ENCODE peak calls at places on chromosomes 13 and 19, in four cellular contexts. V is vagina, A is IMR-90, O is neural progenitor cell. Z is an unnamed sample.

GRCh38 chr19:474126-475078 is 13.6 kb upstream of the SHC2 start:
- DNase-seq in V (no peak), A (no peak), O (no peak), Z (no peak)

GRCh38 chr13:37701306-37701705 is 102.7 kb upstream of the POSTN start:
- DNase-seq in V (no peak), A (peak), O (no peak), Z (no peak)

GRCh38 chr13:77907653-77908341 is 10.8 kb downstream of the EDNRB start:
- DNase-seq in V (no peak), A (no peak), O (no peak), Z (no peak)

GRCh38 chr19:2055871-2056809 is 5.1 kb upstream of the MKNK2 start:
- DNase-seq in V (no peak), A (peak), O (no peak), Z (no peak)

GRCh38 chr19:5671600-5671999 is 8.7 kb downstream of the MICOS13 start:
- DNase-seq in V (no peak), A (no peak), O (no peak), Z (no peak)

GRCh38 chr13:91406619-91407018 is 8.2 kb downstream of the GPC5 start:
- DNase-seq in V (no peak), A (peak), O (peak), Z (no peak)

GRCh38 chr19:5255602-5256231 is 84.9 kb downstream of the PTPRS start:
- DNase-seq in V (no peak), A (no peak), O (no peak), Z (no peak)

GRCh38 chr19:49746206-49746958 is 16.7 kb downstream of the TSKS start:
- DNase-seq in V (no peak), A (no peak), O (peak), Z (peak)

GRCh38 chr19:14091885-14092462 is 1.4 kb upstream of the SAMD1 start:
- DNase-seq in V (no peak), A (no peak), O (peak), Z (no peak)

GRCh38 chr13:28534210-28534609 is 39.3 kb upstream of the FLT1 start:
- DNase-seq in V (no peak), A (no peak), O (no peak), Z (no peak)

GRCh38 chr13:26376430-26376829 is 122.5 kb downstream of the CDK8 start:
- DNase-seq in V (no peak), A (no peak), O (no peak), Z (no peak)
- H3K27ac ChIP-seq in V (no peak), A (no peak), O (no peak), Z (no peak)

DNA sequence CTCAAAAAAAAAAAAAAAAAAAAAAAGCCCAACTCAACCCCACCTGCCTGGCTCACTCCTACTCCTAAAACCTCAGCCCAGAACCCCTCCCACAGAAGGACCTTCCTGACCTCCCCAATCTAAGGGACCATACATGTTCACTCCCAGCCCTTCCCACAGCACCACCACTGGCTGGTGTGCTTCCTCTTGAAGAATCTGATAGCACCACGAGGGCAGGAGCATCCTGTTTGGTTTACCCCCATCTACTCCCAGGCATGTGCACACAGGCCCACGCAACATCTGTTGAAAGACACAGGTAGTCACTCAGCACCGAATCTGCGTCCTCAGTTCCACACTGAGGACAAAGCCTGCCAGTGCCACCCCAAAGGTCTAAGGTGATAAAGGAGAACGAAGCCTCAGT is 8.2 kb downstream of the LATS2 start:
- DNase-seq in V (no peak), A (no peak), O (no peak), Z (no peak)
- H3K27ac ChIP-seq in V (no peak), A (peak), O (no peak), Z (no peak)

GRCh38 chr19:11194657-11195056 is 2.7 kb downstream of the KANK2 start:
- DNase-seq in V (no peak), A (peak), O (no peak), Z (no peak)
- H3K27ac ChIP-seq in V (peak), A (peak), O (no peak), Z (no peak)

DNA sequence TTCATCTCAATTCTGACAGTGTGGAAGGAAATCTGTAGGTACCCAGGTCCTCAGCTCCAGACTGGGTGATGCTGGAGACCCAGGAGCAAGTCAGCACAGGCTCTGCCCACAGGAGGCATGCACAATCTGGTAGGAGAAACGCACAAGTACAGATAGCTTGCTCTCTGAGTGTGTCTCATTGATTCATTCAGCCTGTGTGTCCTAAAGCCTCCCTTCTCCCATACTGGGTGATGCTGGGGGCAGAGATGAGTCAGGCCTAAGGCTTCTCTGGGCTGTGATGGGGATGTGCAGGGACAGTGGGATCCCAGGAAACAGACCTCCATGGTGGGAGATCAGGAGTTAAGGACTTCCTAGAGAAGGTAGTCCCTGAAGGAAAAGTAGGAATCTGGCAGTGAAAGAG is 6.8 kb downstream of the ZNF526 start:
- DNase-seq in V (no peak), A (peak), O (no peak), Z (no peak)
- H3K27ac ChIP-seq in V (no peak), A (no peak), O (no peak), Z (no peak)

GRCh38 chr13:72970956-72971355 is 87.8 kb upstream of the KLF5 start:
- DNase-seq in V (no peak), A (peak), O (no peak), Z (no peak)
- H3K27ac ChIP-seq in V (no peak), A (no peak), O (no peak), Z (no peak)

DNA sequence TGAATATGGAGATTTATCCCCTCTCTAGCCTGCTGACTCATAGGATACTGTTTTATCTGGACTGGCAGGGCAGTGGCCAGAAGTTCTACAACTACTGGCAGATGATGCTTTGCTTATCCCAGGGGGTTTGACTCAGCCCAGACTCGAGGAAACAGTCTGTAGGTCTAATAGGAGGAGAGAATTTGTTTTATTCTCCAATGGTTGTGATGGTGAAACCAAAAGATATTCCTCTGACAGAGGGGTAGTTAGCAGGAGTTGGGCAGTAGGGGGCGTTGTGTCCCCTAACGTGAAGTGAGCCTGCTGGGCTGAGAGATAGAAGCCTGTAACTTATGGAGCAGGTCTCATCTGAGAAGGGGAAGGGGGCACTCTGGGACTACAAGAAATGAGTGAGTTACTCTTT is 74.9 kb downstream of the WTIP start:
- DNase-seq in V (no peak), A (no peak), O (peak), Z (no peak)
- H3K27ac ChIP-seq in V (no peak), A (no peak), O (no peak), Z (no peak)

GRCh38 chr13:100594255-100594654 is 5.7 kb upstream of the GGACT start:
- DNase-seq in V (no peak), A (no peak), O (no peak), Z (no peak)

GRCh38 chr13:100597253-100597652 is 8.7 kb upstream of the GGACT start:
- DNase-seq in V (no peak), A (peak), O (no peak), Z (no peak)

GRCh38 chr13:100596516-100596915 is 7.9 kb upstream of the GGACT start:
- DNase-seq in V (no peak), A (no peak), O (no peak), Z (no peak)

GRCh38 chr13:100589178-100589725 is 663 bp upstream of the GGACT start:
- DNase-seq in V (no peak), A (no peak), O (no peak), Z (no peak)

DNA sequence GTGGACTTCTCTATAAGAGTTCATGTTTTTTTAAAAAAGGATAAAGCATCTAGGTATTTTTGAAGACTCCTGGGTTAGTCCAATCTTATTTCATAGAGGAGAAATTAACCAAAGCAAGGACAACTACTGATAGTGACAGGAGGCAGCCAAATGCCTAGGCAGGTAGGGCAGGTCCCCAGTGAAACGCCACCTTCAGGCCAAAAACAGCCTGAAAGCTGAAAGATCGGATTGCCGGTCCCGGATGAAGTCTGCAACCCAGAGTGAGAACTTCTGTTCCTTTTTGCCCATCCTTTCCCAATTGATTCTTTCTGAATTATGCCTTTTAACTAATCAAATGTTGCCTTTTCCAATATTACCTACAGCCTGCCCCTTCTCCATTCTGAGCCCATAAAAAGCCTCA is 6.1 kb upstream of the GGACT start:
- DNase-seq in V (no peak), A (no peak), O (peak), Z (no peak)
- H3K27ac ChIP-seq in V (no peak), A (no peak), O (no peak), Z (no peak)

GRCh38 chr13:51147732-51148131 is 36.7 kb upstream of the C13orf42 start:
- DNase-seq in V (peak), A (no peak), O (no peak), Z (no peak)
- H3K27ac ChIP-seq in V (no peak), A (no peak), O (no peak), Z (no peak)

GRCh38 chr19:16324384-16325160 is at the start of gene KLF2:
- DNase-seq in V (no peak), A (peak), O (peak), Z (peak)
- H3K27ac ChIP-seq in V (peak), A (peak), O (no peak), Z (peak)

DNA sequence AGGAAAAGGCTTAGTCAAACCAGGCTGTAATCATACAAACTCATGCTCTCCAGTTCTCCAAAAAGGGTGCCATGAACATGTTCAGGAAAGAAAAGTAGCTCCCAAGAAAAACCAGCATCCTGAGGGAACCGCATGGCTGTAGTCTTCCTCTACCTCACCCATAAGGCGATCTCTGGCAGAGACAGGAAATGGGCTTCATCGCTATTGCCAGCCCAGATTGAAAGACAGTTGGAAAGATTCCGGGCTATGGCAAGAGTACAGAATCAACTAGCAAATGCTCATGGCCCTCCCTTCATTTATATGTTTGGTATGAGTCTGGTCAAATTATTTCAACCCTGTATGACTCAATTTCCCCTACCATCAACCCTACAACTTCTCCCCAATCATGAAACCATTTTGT is 140.1 kb downstream of the LHFPL6 start:
- DNase-seq in V (no peak), A (no peak), O (no peak), Z (no peak)
- H3K27ac ChIP-seq in V (no peak), A (peak), O (no peak), Z (no peak)